ENCODE peak calls at places on chromosome 18, in nine cellular contexts. L is CD8-positive, alpha-beta T cell; T is psoas muscle; P is GM10248; O is coronary artery; I is sigmoid colon; H is kidney epithelial cell; M is endodermal cell; G is kidney. D is an unnamed sample.

GRCh38 chr18:13809521-13810252 is 14.3 kb upstream of the MC5R start:
- DNase-seq in L (no peak), G (no peak), H (no peak), I (no peak), M (peak), T (no peak), O (no peak), P (no peak), D (no peak)

GRCh38 chr18:59900222-59901128 is 679 bp downstream of the PMAIP1 start:
- DNase-seq in O (no peak), I (no peak), L (peak), G (peak), H (no peak), M (peak), P (peak), T (no peak), D (peak)

GRCh38 chr18:58608216-58608615 is 20.7 kb downstream of the ALPK2 start:
- DNase-seq in M (no peak), P (no peak), L (no peak), I (no peak), G (no peak), H (no peak), O (no peak), T (no peak), D (no peak)

GRCh38 chr18:45651269-45651668 is 36.0 kb downstream of the SLC14A2 start:
- DNase-seq in G (no peak), H (no peak), I (no peak), M (peak), L (no peak), P (no peak), T (no peak), O (no peak), D (no peak)

GRCh38 chr18:12076424-12077140 is 17.1 kb upstream of the ANKRD62 start:
- DNase-seq in I (no peak), T (peak), H (no peak), P (no peak), G (peak), L (no peak), O (no peak), M (peak), D (no peak)

GRCh38 chr18:40917096-40917495 is 1037.9 kb upstream of the PIK3C3 start:
- DNase-seq in O (no peak), G (no peak), M (no peak), H (no peak), L (no peak), P (no peak), T (no peak), I (no peak), D (peak)

GRCh38 chr18:48715651-48716354 is 177.0 kb downstream of the CTIF start:
- DNase-seq in G (no peak), I (no peak), M (no peak), P (peak), H (no peak), L (no peak), T (peak), O (no peak), D (no peak)

GRCh38 chr18:51390695-51391094 is 193.2 kb upstream of the MEX3C start:
- DNase-seq in T (no peak), O (no peak), I (no peak), G (no peak), H (no peak), M (no peak), L (no peak), P (no peak), D (peak)

GRCh38 chr18:4130734-4131719 is 324.1 kb downstream of the DLGAP1 start:
- DNase-seq in T (no peak), H (no peak), I (no peak), G (no peak), M (no peak), L (no peak), O (no peak), P (no peak), D (no peak)

GRCh38 chr18:74836296-74837139 is 238.8 kb downstream of the ZNF407 start:
- DNase-seq in P (no peak), M (no peak), T (no peak), G (no peak), L (no peak), O (no peak), H (no peak), I (peak), D (peak)

GRCh38 chr18:50924372-50924771 is 43.5 kb upstream of the ELAC1 start:
- DNase-seq in H (no peak), G (no peak), L (no peak), P (no peak), I (no peak), M (no peak), O (no peak), T (no peak), D (no peak)

GRCh38 chr18:8841781-8842485 is 136.6 kb downstream of the MTCL1 start:
- DNase-seq in M (no peak), H (peak), I (no peak), G (no peak), P (no peak), T (no peak), L (no peak), O (no peak), D (no peak)

GRCh38 chr18:57113783-57114465 is 33.0 kb upstream of the BOD1L2 start:
- DNase-seq in L (no peak), O (no peak), G (no peak), H (no peak), I (no peak), T (no peak), P (no peak), M (no peak), D (no peak)

GRCh38 chr18:3923750-3924149 is 473.8 kb downstream of the TGIF1 start:
- DNase-seq in H (peak), O (no peak), I (no peak), T (no peak), L (no peak), M (no peak), G (no peak), P (no peak), D (no peak)

GRCh38 chr18:21463718-21464117 is 136.8 kb downstream of the ESCO1 start:
- DNase-seq in O (no peak), T (no peak), L (no peak), I (no peak), G (no peak), M (no peak), P (no peak), H (no peak), D (no peak)

GRCh38 chr18:25144835-25145234 is 207.1 kb downstream of the ZNF521 start:
- DNase-seq in G (no peak), H (no peak), P (no peak), L (no peak), I (no peak), T (no peak), O (no peak), M (no peak), D (peak)

GRCh38 chr18:12943200-12943599 is 4.6 kb upstream of the SEH1L start:
- DNase-seq in L (no peak), I (no peak), P (no peak), G (no peak), M (no peak), T (no peak), H (no peak), O (no peak), D (no peak)

GRCh38 chr18:12010187-12010802 is 29.0 kb downstream of the IMPA2 start:
- DNase-seq in I (no peak), T (no peak), P (no peak), G (peak), O (no peak), H (no peak), M (no peak), L (no peak), D (no peak)

GRCh38 chr18:59517446-59518171 is 158.5 kb upstream of the LMAN1 start:
- DNase-seq in M (peak), P (no peak), O (no peak), H (no peak), I (no peak), T (no peak), G (no peak), L (no peak), D (peak)

GRCh38 chr18:21004721-21005120 is 106.9 kb downstream of the ROCK1 start:
- DNase-seq in L (no peak), P (no peak), T (no peak), O (no peak), G (no peak), I (no peak), M (no peak), H (no peak), D (peak)

GRCh38 chr18:48452863-48453323 is 43.7 kb upstream of the ZBTB7C start:
- DNase-seq in L (no peak), G (peak), T (no peak), H (no peak), M (no peak), O (no peak), P (no peak), I (no peak), D (no peak)

GRCh38 chr18:50644807-50645206 is 84.9 kb downstream of the MAPK4 start:
- DNase-seq in O (no peak), M (peak), G (no peak), T (no peak), L (no peak), P (no peak), I (no peak), H (no peak), D (peak)

GRCh38 chr18:9710037-9710436 is 1.9 kb downstream of the RAB31 start:
- DNase-seq in I (no peak), P (no peak), M (no peak), H (no peak), O (no peak), T (no peak), L (no peak), G (no peak), D (no peak)

GRCh38 chr18:24595556-24595955 is 135.1 kb downstream of the HRH4 start:
- DNase-seq in T (no peak), G (no peak), P (no peak), L (no peak), I (no peak), O (no peak), H (no peak), M (no peak), D (no peak)

GRCh38 chr18:32542221-32542798 is 71.6 kb upstream of the GAREM1 start:
- DNase-seq in I (no peak), G (no peak), O (no peak), T (no peak), M (peak), H (peak), L (no peak), P (no peak), D (peak)

GRCh38 chr18:9643549-9643948 is 29.2 kb upstream of the PPP4R1 start:
- DNase-seq in H (peak), P (no peak), L (no peak), I (no peak), O (no peak), T (no peak), M (peak), G (no peak), D (peak)

GRCh38 chr18:21706386-21706865 is 1.9 kb upstream of the ABHD3 start:
- DNase-seq in M (no peak), T (no peak), O (no peak), H (no peak), I (no peak), L (no peak), P (no peak), G (peak), D (no peak)

GRCh38 chr18:22493940-22494339 is 76.2 kb upstream of the CTAGE1 start:
- DNase-seq in M (no peak), P (no peak), G (no peak), O (no peak), L (no peak), T (no peak), H (no peak), I (no peak), D (no peak)

DNA sequence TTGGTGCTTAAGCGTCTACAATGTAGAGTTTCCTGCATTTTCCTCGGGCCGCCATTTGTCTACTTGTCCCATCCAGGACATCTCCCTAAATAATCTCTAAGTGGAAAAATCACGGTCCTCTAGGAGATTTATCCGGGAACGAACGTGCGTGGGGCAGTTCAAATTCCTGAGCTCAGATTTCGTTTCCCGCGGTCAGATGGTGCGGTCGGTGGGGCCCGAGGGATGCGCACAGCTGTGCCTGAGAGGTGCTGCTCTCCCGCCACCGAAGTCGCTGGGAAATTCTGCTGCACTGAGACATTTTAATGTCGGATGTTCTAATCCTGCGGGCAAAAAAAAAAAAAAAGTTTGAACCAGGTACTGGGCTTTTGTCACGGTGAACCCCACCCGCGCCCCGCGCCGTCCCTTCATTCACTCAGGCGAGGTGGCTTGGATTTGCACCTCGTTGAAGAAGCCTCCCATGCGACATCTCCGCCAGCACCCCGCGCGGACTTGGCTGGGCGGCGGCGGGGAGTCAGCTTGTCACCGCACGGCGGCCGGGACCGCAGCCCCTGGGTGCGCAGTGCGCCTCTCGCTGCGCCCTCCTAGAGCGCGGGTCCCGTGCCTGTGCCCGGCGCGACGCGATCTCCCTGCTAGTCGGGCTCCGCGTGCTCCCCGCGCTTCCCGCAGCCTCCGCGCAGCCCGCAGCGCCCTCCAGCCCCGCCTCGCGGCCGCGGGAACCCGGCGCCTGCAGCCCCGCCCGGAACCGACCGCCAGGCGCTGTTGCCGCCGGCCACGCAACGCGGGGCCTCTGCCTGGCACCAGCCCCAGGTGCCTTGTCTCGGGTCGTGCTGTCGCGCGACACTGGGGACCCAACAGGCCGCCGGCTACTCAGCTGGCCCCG is 192.0 kb upstream of the TCF4 start:
- DNase-seq in I (peak), H (no peak), L (no peak), O (no peak), T (peak), M (peak), P (peak), G (peak), D (no peak)
- TF ChIP-seq CTCF in I (peak), H (no peak), L (no peak), O (peak), T (peak), M (peak), P (no peak), G (no peak), D (no peak)

GRCh38 chr18:77711096-77711495 is 461.4 kb downstream of the GALR1 start:
- DNase-seq in M (no peak), G (no peak), H (no peak), O (no peak), T (no peak), I (no peak), P (no peak), L (no peak), D (peak)
- TF ChIP-seq CTCF in M (peak), G (no peak), H (peak), O (no peak), T (no peak), I (no peak), P (no peak), L (no peak), D (peak)

GRCh38 chr18:76256897-76257500 is 238.0 kb downstream of the ZNF516 start:
- DNase-seq in O (no peak), T (no peak), M (peak), P (no peak), H (peak), I (no peak), L (no peak), G (no peak), D (peak)

GRCh38 chr18:76260941-76261472 is 234.0 kb downstream of the ZNF516 start:
- DNase-seq in T (no peak), O (no peak), M (no peak), I (no peak), L (no peak), P (no peak), H (no peak), G (no peak), D (no peak)

GRCh38 chr18:76258209-76258608 is 236.8 kb downstream of the ZNF516 start:
- DNase-seq in M (no peak), I (no peak), G (no peak), P (no peak), H (no peak), L (no peak), O (no peak), T (no peak), D (peak)

GRCh38 chr18:76259726-76260125 is 235.3 kb downstream of the ZNF516 start:
- DNase-seq in P (no peak), O (no peak), I (peak), M (no peak), H (no peak), T (no peak), G (no peak), L (no peak), D (no peak)

GRCh38 chr18:76259012-76259568 is 236.0 kb downstream of the ZNF516 start:
- DNase-seq in I (no peak), P (no peak), L (no peak), H (no peak), O (no peak), M (peak), T (no peak), G (no peak), D (no peak)
- TF ChIP-seq CTCF in I (no peak), P (no peak), L (no peak), H (peak), O (no peak), M (peak), T (no peak), G (no peak), D (no peak)

GRCh38 chr18:79695269-79695668 is 15.7 kb downstream of the CTDP1 start:
- DNase-seq in O (no peak), M (no peak), T (no peak), H (no peak), I (peak), P (no peak), L (no peak), G (no peak), D (no peak)

GRCh38 chr18:79695856-79696850 is 16.6 kb downstream of the CTDP1 start:
- DNase-seq in O (no peak), L (no peak), P (no peak), H (no peak), I (peak), M (no peak), G (no peak), T (no peak), D (no peak)

GRCh38 chr18:79692886-79693285 is 13.3 kb downstream of the CTDP1 start:
- DNase-seq in H (no peak), G (no peak), O (no peak), I (peak), M (no peak), T (no peak), L (no peak), P (no peak), D (no peak)

GRCh38 chr18:79693561-79694205 is 14.1 kb downstream of the CTDP1 start:
- DNase-seq in M (peak), L (no peak), H (no peak), T (no peak), P (no peak), G (peak), O (no peak), I (peak), D (no peak)

GRCh38 chr18:79694895-79695213 is 15.3 kb downstream of the CTDP1 start:
- DNase-seq in T (no peak), G (no peak), P (no peak), L (no peak), M (no peak), I (peak), O (no peak), H (no peak), D (no peak)
- TF ChIP-seq CTCF in T (no peak), G (no peak), P (no peak), L (no peak), M (no peak), I (no peak), O (no peak), H (no peak), D (no peak)

D was measured in MCF 10A.